ENCODE peak calls at places on chromosome 9, in eight cellular contexts. One of them, this sample, is unnamed. For H3K4me1 and H3K9me3, the result is how much of the 10 kb centered on the place peaks cover.

GRCh38 chr9:70435948-70436347 is 21.5 kb upstream of the KLF9 start:
- DNase-seq in SJCRH30: peak
- DNase-seq in left ventricle myocardium inferior: no peak
- DNase-seq in CD8-positive, alpha-beta T cell: no peak
- DNase-seq in gastrocnemius medialis: no peak
- DNase-seq in fibroblast of lung: peak
- DNase-seq in upper lobe of right lung: no peak
- DNase-seq in A549: no peak
- DNase-seq in this sample: no peak

GRCh38 chr9:36763778-36764177 is 191.1 kb downstream of the MELK start:
- DNase-seq in SJCRH30: no peak
- DNase-seq in left ventricle myocardium inferior: no peak
- DNase-seq in CD8-positive, alpha-beta T cell: no peak
- DNase-seq in gastrocnemius medialis: no peak
- DNase-seq in fibroblast of lung: no peak
- DNase-seq in upper lobe of right lung: no peak
- DNase-seq in A549: no peak
- DNase-seq in this sample: no peak

GRCh38 chr9:131874447-131874846 is 134.6 kb upstream of the RAPGEF1 start:
- DNase-seq in SJCRH30: no peak
- DNase-seq in left ventricle myocardium inferior: no peak
- DNase-seq in CD8-positive, alpha-beta T cell: no peak
- DNase-seq in gastrocnemius medialis: no peak
- DNase-seq in fibroblast of lung: no peak
- DNase-seq in upper lobe of right lung: no peak
- DNase-seq in A549: no peak
- DNase-seq in this sample: no peak

GRCh38 chr9:16701347-16701746 is 169.1 kb downstream of the BNC2 start:
- DNase-seq in SJCRH30: no peak
- DNase-seq in left ventricle myocardium inferior: no peak
- DNase-seq in CD8-positive, alpha-beta T cell: no peak
- DNase-seq in gastrocnemius medialis: no peak
- DNase-seq in fibroblast of lung: no peak
- DNase-seq in upper lobe of right lung: no peak
- DNase-seq in A549: peak
- DNase-seq in this sample: no peak

GRCh38 chr9:31542384-31543055 is 841.9 kb upstream of the ACO1 start:
- DNase-seq in SJCRH30: peak
- DNase-seq in left ventricle myocardium inferior: no peak
- DNase-seq in CD8-positive, alpha-beta T cell: no peak
- DNase-seq in gastrocnemius medialis: peak
- DNase-seq in fibroblast of lung: peak
- DNase-seq in upper lobe of right lung: no peak
- DNase-seq in A549: peak
- DNase-seq in this sample: peak

GRCh38 chr9:111036946-111037743 is 1.1 kb downstream of the LPAR1 start:
- DNase-seq in SJCRH30: peak
- DNase-seq in left ventricle myocardium inferior: no peak
- DNase-seq in CD8-positive, alpha-beta T cell: no peak
- DNase-seq in gastrocnemius medialis: no peak
- DNase-seq in fibroblast of lung: peak
- DNase-seq in upper lobe of right lung: no peak
- DNase-seq in A549: peak
- DNase-seq in this sample: no peak

GRCh38 chr9:7762600-7762999 is 37.0 kb downstream of the DMAC1 start:
- DNase-seq in SJCRH30: no peak
- DNase-seq in left ventricle myocardium inferior: no peak
- DNase-seq in CD8-positive, alpha-beta T cell: no peak
- DNase-seq in gastrocnemius medialis: no peak
- DNase-seq in fibroblast of lung: no peak
- DNase-seq in upper lobe of right lung: no peak
- DNase-seq in A549: no peak
- DNase-seq in this sample: no peak

GRCh38 chr9:18404482-18405029 is 69.4 kb upstream of the ADAMTSL1 start:
- DNase-seq in SJCRH30: no peak
- DNase-seq in left ventricle myocardium inferior: no peak
- DNase-seq in CD8-positive, alpha-beta T cell: no peak
- DNase-seq in gastrocnemius medialis: no peak
- DNase-seq in fibroblast of lung: no peak
- DNase-seq in upper lobe of right lung: no peak
- DNase-seq in A549: no peak
- DNase-seq in this sample: no peak

GRCh38 chr9:129176786-129177442 is 1.1 kb downstream of the IER5L start:
- DNase-seq in SJCRH30: peak
- DNase-seq in left ventricle myocardium inferior: peak
- DNase-seq in CD8-positive, alpha-beta T cell: no peak
- DNase-seq in gastrocnemius medialis: no peak
- DNase-seq in fibroblast of lung: peak
- DNase-seq in upper lobe of right lung: peak
- DNase-seq in A549: peak
- DNase-seq in this sample: no peak

GRCh38 chr9:33153666-33154065 is 13.5 kb downstream of the B4GALT1 start:
- DNase-seq in SJCRH30: no peak
- DNase-seq in left ventricle myocardium inferior: no peak
- DNase-seq in CD8-positive, alpha-beta T cell: no peak
- DNase-seq in gastrocnemius medialis: no peak
- DNase-seq in fibroblast of lung: no peak
- DNase-seq in upper lobe of right lung: no peak
- DNase-seq in A549: no peak
- DNase-seq in this sample: no peak

GRCh38 chr9:127927457-127928231 is 2.9 kb downstream of the PIP5KL1 start:
- DNase-seq in SJCRH30: no peak
- DNase-seq in left ventricle myocardium inferior: no peak
- DNase-seq in CD8-positive, alpha-beta T cell: peak
- DNase-seq in gastrocnemius medialis: no peak
- DNase-seq in fibroblast of lung: no peak
- DNase-seq in upper lobe of right lung: peak
- DNase-seq in A549: no peak
- DNase-seq in this sample: peak

GRCh38 chr9:94031380-94031779 is 52.9 kb upstream of the PTPDC1 start:
- DNase-seq in SJCRH30: no peak
- DNase-seq in left ventricle myocardium inferior: no peak
- DNase-seq in CD8-positive, alpha-beta T cell: no peak
- DNase-seq in gastrocnemius medialis: no peak
- DNase-seq in fibroblast of lung: peak
- DNase-seq in upper lobe of right lung: no peak
- DNase-seq in A549: no peak
- DNase-seq in this sample: no peak

GRCh38 chr9:117153021-117153420 is 261.8 kb downstream of the ASTN2 start:
- DNase-seq in SJCRH30: no peak
- DNase-seq in left ventricle myocardium inferior: no peak
- DNase-seq in CD8-positive, alpha-beta T cell: no peak
- DNase-seq in gastrocnemius medialis: no peak
- DNase-seq in fibroblast of lung: peak
- DNase-seq in upper lobe of right lung: no peak
- DNase-seq in A549: no peak
- DNase-seq in this sample: no peak

GRCh38 chr9:33329996-33330395 is 39.7 kb downstream of the NFX1 start:
- DNase-seq in SJCRH30: no peak
- DNase-seq in left ventricle myocardium inferior: no peak
- DNase-seq in CD8-positive, alpha-beta T cell: no peak
- DNase-seq in gastrocnemius medialis: no peak
- DNase-seq in fibroblast of lung: peak
- DNase-seq in upper lobe of right lung: no peak
- DNase-seq in A549: peak
- DNase-seq in this sample: no peak

GRCh38 chr9:135877776-135878527 is 29.4 kb downstream of the CAMSAP1 start:
- DNase-seq in SJCRH30: peak
- DNase-seq in left ventricle myocardium inferior: no peak
- DNase-seq in CD8-positive, alpha-beta T cell: no peak
- DNase-seq in gastrocnemius medialis: no peak
- DNase-seq in fibroblast of lung: no peak
- DNase-seq in upper lobe of right lung: no peak
- DNase-seq in A549: no peak
- DNase-seq in this sample: no peak

GRCh38 chr9:134136117-134136996 is 475 bp downstream of the WDR5 start:
- DNase-seq in SJCRH30: peak
- DNase-seq in left ventricle myocardium inferior: no peak
- DNase-seq in CD8-positive, alpha-beta T cell: peak
- DNase-seq in gastrocnemius medialis: no peak
- DNase-seq in fibroblast of lung: peak
- DNase-seq in upper lobe of right lung: peak
- DNase-seq in A549: no peak
- DNase-seq in this sample: peak

GRCh38 chr9:120925535-120926396 is 830 bp downstream of the TRAF1 start:
- DNase-seq in SJCRH30: peak
- DNase-seq in left ventricle myocardium inferior: no peak
- DNase-seq in CD8-positive, alpha-beta T cell: peak
- DNase-seq in gastrocnemius medialis: no peak
- DNase-seq in fibroblast of lung: peak
- DNase-seq in upper lobe of right lung: no peak
- DNase-seq in A549: peak
- DNase-seq in this sample: peak

GRCh38 chr9:124210697-124211096 is 47.1 kb upstream of the NEK6 start:
- DNase-seq in SJCRH30: no peak
- DNase-seq in left ventricle myocardium inferior: no peak
- DNase-seq in CD8-positive, alpha-beta T cell: no peak
- DNase-seq in gastrocnemius medialis: no peak
- DNase-seq in fibroblast of lung: peak
- DNase-seq in upper lobe of right lung: no peak
- DNase-seq in A549: no peak
- DNase-seq in this sample: no peak

GRCh38 chr9:124208571-124208970 is 49.2 kb upstream of the NEK6 start:
- DNase-seq in SJCRH30: no peak
- DNase-seq in left ventricle myocardium inferior: no peak
- DNase-seq in CD8-positive, alpha-beta T cell: no peak
- DNase-seq in gastrocnemius medialis: no peak
- DNase-seq in fibroblast of lung: no peak
- DNase-seq in upper lobe of right lung: peak
- DNase-seq in A549: no peak
- DNase-seq in this sample: no peak

GRCh38 chr9:124209279-124209678 is 48.5 kb upstream of the NEK6 start:
- DNase-seq in SJCRH30: no peak
- DNase-seq in left ventricle myocardium inferior: no peak
- DNase-seq in CD8-positive, alpha-beta T cell: no peak
- DNase-seq in gastrocnemius medialis: no peak
- DNase-seq in fibroblast of lung: no peak
- DNase-seq in upper lobe of right lung: peak
- DNase-seq in A549: no peak
- DNase-seq in this sample: no peak

GRCh38 chr9:124212381-124213050 is 45.2 kb upstream of the NEK6 start:
- DNase-seq in SJCRH30: no peak
- DNase-seq in left ventricle myocardium inferior: no peak
- DNase-seq in CD8-positive, alpha-beta T cell: no peak
- DNase-seq in gastrocnemius medialis: no peak
- DNase-seq in fibroblast of lung: peak
- DNase-seq in upper lobe of right lung: peak
- DNase-seq in A549: no peak
- DNase-seq in this sample: no peak

DNA sequence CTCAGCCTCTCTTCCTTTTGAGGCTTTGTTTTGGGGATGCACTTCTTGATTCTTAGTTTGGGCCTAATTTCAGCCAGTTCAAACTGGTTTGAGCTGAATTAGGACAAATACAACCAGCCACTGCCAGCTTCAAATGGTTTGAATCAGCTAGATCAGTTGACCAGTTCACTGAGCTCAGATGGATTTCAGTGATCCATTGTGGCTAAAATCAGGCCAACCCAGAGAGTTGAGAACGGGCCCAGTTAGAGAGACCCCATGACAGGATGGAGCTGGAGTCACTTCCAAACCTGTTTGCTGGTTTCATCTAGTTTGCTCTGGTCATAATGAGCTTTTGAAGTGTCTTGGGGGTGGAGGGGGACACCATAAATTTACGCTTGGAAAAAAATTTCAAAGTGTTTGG is 48.0 kb upstream of the NEK6 start:
- DNase-seq in SJCRH30: no peak
- DNase-seq in left ventricle myocardium inferior: no peak
- DNase-seq in CD8-positive, alpha-beta T cell: no peak
- DNase-seq in gastrocnemius medialis: no peak
- DNase-seq in fibroblast of lung: no peak
- DNase-seq in upper lobe of right lung: no peak
- DNase-seq in A549: no peak
- DNase-seq in this sample: no peak
- H3K4me1 ChIP-seq in SJCRH30: under half
- H3K4me1 ChIP-seq in left ventricle myocardium inferior: under half
- H3K4me1 ChIP-seq in CD8-positive, alpha-beta T cell: under half
- H3K4me1 ChIP-seq in gastrocnemius medialis: under half
- H3K4me1 ChIP-seq in fibroblast of lung: under half
- H3K4me1 ChIP-seq in upper lobe of right lung: under half
- H3K4me1 ChIP-seq in A549: under half
- H3K4me1 ChIP-seq in this sample: under half

DNA sequence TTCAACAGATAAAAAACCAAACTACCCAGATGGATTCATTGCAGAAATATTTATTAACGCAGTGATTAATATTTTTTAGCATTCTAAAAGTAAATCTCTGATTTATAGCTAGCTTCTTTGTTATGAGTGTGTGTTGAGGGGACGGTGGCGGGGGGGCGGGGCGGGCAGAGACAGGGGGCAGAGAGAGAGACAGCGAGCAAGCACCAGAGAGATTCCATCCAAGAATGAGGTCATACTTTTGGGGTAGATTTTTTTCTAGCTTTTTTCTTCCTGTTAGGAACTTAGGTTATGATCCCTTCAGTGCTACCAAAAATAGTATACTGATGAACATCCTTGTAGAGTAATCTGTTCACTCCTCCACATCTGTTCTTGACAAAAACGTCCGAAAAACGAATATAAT is 500 bp upstream of the ZNF883 start:
- DNase-seq in SJCRH30: no peak
- DNase-seq in left ventricle myocardium inferior: no peak
- DNase-seq in CD8-positive, alpha-beta T cell: no peak
- DNase-seq in gastrocnemius medialis: no peak
- DNase-seq in fibroblast of lung: no peak
- DNase-seq in upper lobe of right lung: no peak
- DNase-seq in A549: no peak
- DNase-seq in this sample: no peak
- H3K4me3 ChIP-seq in SJCRH30: no peak
- H3K4me3 ChIP-seq in left ventricle myocardium inferior: peak
- H3K4me3 ChIP-seq in CD8-positive, alpha-beta T cell: no peak
- H3K4me3 ChIP-seq in gastrocnemius medialis: peak
- H3K4me3 ChIP-seq in fibroblast of lung: no peak
- H3K4me3 ChIP-seq in upper lobe of right lung: peak
- H3K4me3 ChIP-seq in A549: peak
- H3K4me3 ChIP-seq in this sample: no peak

GRCh38 chr9:35553670-35554543 is 51.2 kb upstream of the TESK1 start:
- DNase-seq in SJCRH30: peak
- DNase-seq in left ventricle myocardium inferior: peak
- DNase-seq in CD8-positive, alpha-beta T cell: peak
- DNase-seq in gastrocnemius medialis: peak
- DNase-seq in fibroblast of lung: peak
- DNase-seq in upper lobe of right lung: no peak
- DNase-seq in A549: peak
- DNase-seq in this sample: peak
- H3K9me3 ChIP-seq in SJCRH30: under half
- H3K9me3 ChIP-seq in left ventricle myocardium inferior: under half
- H3K9me3 ChIP-seq in CD8-positive, alpha-beta T cell: under half
- H3K9me3 ChIP-seq in gastrocnemius medialis: under half
- H3K9me3 ChIP-seq in fibroblast of lung: under half
- H3K9me3 ChIP-seq in upper lobe of right lung: under half
- H3K9me3 ChIP-seq in A549: under half
- H3K9me3 ChIP-seq in this sample: under half

GRCh38 chr9:107249665-107250285 is 33.3 kb upstream of the RAD23B start:
- DNase-seq in SJCRH30: no peak
- DNase-seq in left ventricle myocardium inferior: no peak
- DNase-seq in CD8-positive, alpha-beta T cell: no peak
- DNase-seq in gastrocnemius medialis: no peak
- DNase-seq in fibroblast of lung: no peak
- DNase-seq in upper lobe of right lung: no peak
- DNase-seq in A549: no peak
- DNase-seq in this sample: no peak
- H3K4me1 ChIP-seq in SJCRH30: under half
- H3K4me1 ChIP-seq in left ventricle myocardium inferior: under half
- H3K4me1 ChIP-seq in CD8-positive, alpha-beta T cell: under half
- H3K4me1 ChIP-seq in gastrocnemius medialis: under half
- H3K4me1 ChIP-seq in fibroblast of lung: under half
- H3K4me1 ChIP-seq in upper lobe of right lung: under half
- H3K4me1 ChIP-seq in A549: under half
- H3K4me1 ChIP-seq in this sample: under half